ENCODE peak calls at places on chromosome 3, in five cellular contexts. T, G, C, D and R are unnamed samples.

GRCh38 chr3:71135373-71136088 is 448.0 kb downstream of the FOXP1 start:
- DNase-seq in G (peak; percentile 8), D (no peak), T (no peak), C (no peak), R (no peak)

GRCh38 chr3:20074226-20075063 is 34.2 kb downstream of the KAT2B start:
- DNase-seq in G (no peak), D (no peak), C (no peak), T (no peak), R (no peak)

GRCh38 chr3:123602325-123602724 is 17.5 kb upstream of the HACD2 start:
- DNase-seq in T (no peak), D (no peak), C (no peak), G (no peak), R (peak; percentile 18)

GRCh38 chr3:174667386-174667785 is 191.7 kb upstream of the NAALADL2 start:
- DNase-seq in G (no peak), C (no peak), T (no peak), D (no peak), R (no peak)

GRCh38 chr3:47613723-47614122 is 35.1 kb upstream of the CSPG5 start:
- DNase-seq in C (no peak), T (no peak), G (peak; percentile 37), D (no peak), R (no peak)

GRCh38 chr3:156643729-156644389 is 30.5 kb upstream of the TIPARP start:
- DNase-seq in G (no peak), T (peak; percentile 7), D (peak; percentile 23), C (no peak), R (no peak)

GRCh38 chr3:172102123-172102882 is 62.9 kb downstream of the FNDC3B start:
- DNase-seq in C (no peak), D (peak; percentile 49), T (peak; percentile 16), G (peak; percentile 80), R (no peak)

GRCh38 chr3:169034401-169034800 is 629.1 kb downstream of the MECOM start:
- DNase-seq in C (peak; percentile 18), G (no peak), D (no peak), T (no peak), R (no peak)

GRCh38 chr3:37973250-37974054 is 17.1 kb upstream of the VILL start:
- DNase-seq in C (no peak), G (no peak), D (no peak), T (no peak), R (no peak)

GRCh38 chr3:105154692-105155091 is 212.0 kb upstream of the ALCAM start:
- DNase-seq in D (no peak), G (no peak), T (no peak), C (no peak), R (no peak)

GRCh38 chr3:126208618-126209256 is 28.4 kb upstream of the ALDH1L1 start:
- DNase-seq in C (peak; percentile 54), T (peak; percentile 90), D (peak; percentile 85), G (no peak), R (peak; percentile 89)

GRCh38 chr3:152998554-152998953 is 163.5 kb upstream of the RAP2B start:
- DNase-seq in D (no peak), G (no peak), T (no peak), C (no peak), R (no peak)

GRCh38 chr3:71984843-71985594 is 200.1 kb upstream of the PROK2 start:
- DNase-seq in D (peak; percentile 32), T (no peak), C (no peak), G (peak; percentile 87), R (no peak)

GRCh38 chr3:59412506-59412905 is 362.7 kb upstream of the CFAP20DC start:
- DNase-seq in C (no peak), G (no peak), T (no peak), D (no peak), R (no peak)

GRCh38 chr3:165336786-165337185 is 140.6 kb upstream of the SLITRK3 start:
- DNase-seq in C (no peak), T (no peak), D (no peak), G (no peak), R (no peak)

GRCh38 chr3:40999682-41000081 is 199.6 kb upstream of the CTNNB1 start:
- DNase-seq in D (no peak), C (no peak), G (no peak), T (no peak), R (no peak)

GRCh38 chr3:14922863-14923262 is 24.5 kb upstream of the NR2C2 start:
- DNase-seq in G (no peak), T (no peak), D (no peak), C (no peak), R (no peak)

GRCh38 chr3:188788621-188789081 is 383.1 kb upstream of the TPRG1 start:
- DNase-seq in G (no peak), T (no peak), C (peak; percentile 50), D (no peak), R (no peak)

GRCh38 chr3:21158801-21159564 is 592.0 kb downstream of the ZNF385D start:
- DNase-seq in C (no peak), T (no peak), D (no peak), G (no peak), R (no peak)

GRCh38 chr3:157174265-157174615 is 14.3 kb upstream of the CCNL1 start:
- DNase-seq in G (peak; percentile 35), D (peak; percentile 44), C (peak; percentile 60), T (peak; percentile 59), R (peak; percentile 47)

GRCh38 chr3:191882289-191882688 is 421.3 kb downstream of the PYDC2 start:
- DNase-seq in D (no peak), G (no peak), T (no peak), C (peak; percentile 28), R (peak; percentile 8)

GRCh38 chr3:187952849-187953248 is 201.1 kb upstream of the LPP start:
- DNase-seq in G (no peak), C (no peak), T (no peak), D (no peak), R (no peak)

GRCh38 chr3:67109651-67110204 is 111.6 kb downstream of the KBTBD8 start:
- DNase-seq in C (peak; percentile 68), D (no peak), T (no peak), G (peak; percentile 47), R (peak; percentile 49)

GRCh38 chr3:188298585-188298984 is 144.6 kb downstream of the LPP start:
- DNase-seq in T (no peak), D (no peak), G (no peak), C (no peak), R (no peak)

GRCh38 chr3:125212509-125213372 is at the start of gene SLC12A8:
- DNase-seq in C (no peak), G (no peak), D (peak; percentile 50), T (no peak), R (peak; percentile 7)

GRCh38 chr3:149473314-149473990 is 1.0 kb upstream of the TM4SF4 start:
- DNase-seq in D (peak; percentile 71), C (peak; percentile 92), T (peak; percentile 27), G (no peak), R (peak; percentile 94)

GRCh38 chr3:34947849-34948248 is 691.5 kb upstream of the ARPP21 start:
- DNase-seq in G (no peak), T (no peak), D (no peak), C (peak; percentile 85), R (no peak)